ENCODE peak calls at places on chromosomes 4 and X, in eight cellular contexts. L is mammary epithelial cell; A is dorsolateral prefrontal cortex; V is uterus; O is left ventricle myocardium inferior; C is endodermal cell; W is fibroblast of lung; H is naive thymus-derived CD4-positive, alpha-beta T cell. I is an unnamed sample.

GRCh38 chr4:2552806-2553205 is 16.4 kb downstream of the FAM193A start:
- DNase-seq in L (no peak), A (peak; percentile 4), V (no peak), O (no peak), C (no peak), W (no peak), H (no peak), I (no peak)

GRCh38 chrX:32599156-32599555 is 612.2 kb downstream of the DMD start:
- DNase-seq in L (no peak), A (no peak), V (no peak), O (no peak), C (no peak), W (no peak), H (no peak), I (no peak)

GRCh38 chr4:2954358-2955185 is 8.6 kb downstream of the NOP14 start:
- DNase-seq in L (no peak), A (no peak), V (no peak), O (no peak), C (peak; percentile 89), W (no peak), H (no peak), I (no peak)

GRCh38 chr4:146398896-146399443 is 122.8 kb downstream of the SLC10A7 start:
- DNase-seq in L (no peak), A (no peak), V (no peak), O (no peak), C (peak; percentile 53), W (no peak), H (no peak), I (no peak)

GRCh38 chr4:40446785-40447184 is 111.7 kb downstream of the CHRNA9 start:
- DNase-seq in L (peak; percentile 77), A (no peak), V (no peak), O (no peak), C (no peak), W (no peak), H (no peak), I (no peak)

GRCh38 chr4:105966046-105966445 is 70.8 kb downstream of the NPNT start:
- DNase-seq in L (peak; percentile 50), A (no peak), V (no peak), O (no peak), C (no peak), W (peak; percentile 49), H (no peak), I (peak; percentile 42)

GRCh38 chrX:72539822-72540221 is 32.8 kb downstream of the HDAC8 start:
- DNase-seq in L (no peak), A (no peak), V (no peak), O (no peak), C (no peak), W (no peak), H (no peak), I (no peak)

GRCh38 chr4:90030953-90031352 is 96.2 kb upstream of the CCSER1 start:
- DNase-seq in L (peak; percentile 16), A (no peak), V (no peak), O (no peak), C (peak; percentile 57), W (no peak), H (no peak), I (no peak)

GRCh38 chr4:64617813-64618212 is 208.6 kb upstream of the TECRL start:
- DNase-seq in L (peak; percentile 4), A (no peak), V (no peak), O (no peak), C (no peak), W (no peak), H (no peak), I (no peak)

GRCh38 chr4:83262682-83263081 is 21.9 kb downstream of the COQ2 start:
- DNase-seq in L (no peak), A (no peak), V (no peak), O (no peak), C (no peak), W (no peak), H (no peak), I (no peak)

GRCh38 chr4:73662709-73663546 is 42.7 kb upstream of the RASSF6 start:
- DNase-seq in L (peak; percentile 64), A (no peak), V (no peak), O (no peak), C (no peak), W (peak; percentile 83), H (no peak), I (peak; percentile 29)

GRCh38 chr4:145538636-145539035 is 57.0 kb downstream of the SMAD1 start:
- DNase-seq in L (no peak), A (no peak), V (no peak), O (no peak), C (no peak), W (no peak), H (no peak), I (no peak)

DNA sequence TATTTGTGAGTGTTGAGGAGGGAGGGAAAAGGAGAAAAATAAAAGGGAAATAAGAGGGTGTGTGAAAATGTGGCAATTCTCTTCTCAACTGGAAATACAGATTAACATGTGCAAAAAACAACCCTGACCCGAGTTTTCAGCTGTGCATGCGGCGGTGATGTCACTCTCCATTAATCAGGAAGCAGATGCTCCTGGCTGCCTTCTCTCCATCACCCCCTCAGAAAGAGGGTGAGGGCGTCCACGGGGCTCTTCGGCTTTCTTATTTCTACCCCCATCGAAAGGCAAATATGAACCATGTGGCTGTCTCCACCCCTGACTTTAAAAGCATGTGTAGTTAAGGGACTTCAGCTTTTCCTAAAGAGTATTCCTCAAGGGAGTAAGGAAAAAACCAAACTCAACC is 219.6 kb downstream of the MAML3 start:
- DNase-seq in L (no peak), A (no peak), V (peak; percentile 66), O (no peak), C (no peak), W (peak; percentile 42), H (no peak), I (no peak)
- H3K4me3 ChIP-seq in L (no peak overlapping the region), A (no peak overlapping the region), V (no peak overlapping the region), O (no peak overlapping the region), C (no peak overlapping the region), W (no peak overlapping the region), H (no peak overlapping the region), I (no peak overlapping the region)

GRCh38 chr4:111268769-111269414 is 646.0 kb upstream of the PITX2 start:
- DNase-seq in L (no peak), A (no peak), V (no peak), O (no peak), C (no peak), W (peak; percentile 0), H (no peak), I (peak; percentile 26)

GRCh38 chr4:111274060-111274459 is 651.2 kb upstream of the PITX2 start:
- DNase-seq in L (no peak), A (no peak), V (no peak), O (no peak), C (no peak), W (no peak), H (no peak), I (no peak)

GRCh38 chr4:111267786-111268185 is 644.9 kb upstream of the PITX2 start:
- DNase-seq in L (no peak), A (no peak), V (no peak), O (no peak), C (no peak), W (no peak), H (no peak), I (no peak)

GRCh38 chr4:111266937-111267336 is 644.1 kb upstream of the PITX2 start:
- DNase-seq in L (no peak), A (no peak), V (no peak), O (no peak), C (peak; percentile 48), W (no peak), H (no peak), I (no peak)

DNA sequence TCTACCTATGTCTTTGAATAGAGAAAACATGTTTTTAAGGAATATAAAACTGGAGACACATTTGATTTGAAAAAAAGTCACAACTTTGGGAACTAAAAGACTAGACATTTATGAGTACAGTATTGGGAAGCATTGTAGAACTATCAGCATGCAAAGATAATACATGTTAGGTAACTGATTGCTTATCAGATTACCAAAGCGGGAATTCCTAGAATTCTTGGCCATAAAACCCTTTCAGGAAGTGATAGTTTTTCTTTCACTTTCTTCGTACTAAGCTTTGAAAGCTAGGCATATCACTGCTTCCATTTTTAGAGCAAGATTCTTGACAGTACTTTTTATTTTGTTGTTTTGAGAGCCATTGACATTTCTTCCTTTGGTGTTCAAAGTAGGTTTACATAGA is 646.6 kb upstream of the PITX2 start:
- DNase-seq in L (no peak), A (no peak), V (no peak), O (no peak), C (no peak), W (no peak), H (no peak), I (no peak)
- H3K4me3 ChIP-seq in L (no peak overlapping the region), A (no peak overlapping the region), V (no peak overlapping the region), O (no peak overlapping the region), C (no peak overlapping the region), W (no peak overlapping the region), H (no peak overlapping the region), I (no peak overlapping the region)

DNA sequence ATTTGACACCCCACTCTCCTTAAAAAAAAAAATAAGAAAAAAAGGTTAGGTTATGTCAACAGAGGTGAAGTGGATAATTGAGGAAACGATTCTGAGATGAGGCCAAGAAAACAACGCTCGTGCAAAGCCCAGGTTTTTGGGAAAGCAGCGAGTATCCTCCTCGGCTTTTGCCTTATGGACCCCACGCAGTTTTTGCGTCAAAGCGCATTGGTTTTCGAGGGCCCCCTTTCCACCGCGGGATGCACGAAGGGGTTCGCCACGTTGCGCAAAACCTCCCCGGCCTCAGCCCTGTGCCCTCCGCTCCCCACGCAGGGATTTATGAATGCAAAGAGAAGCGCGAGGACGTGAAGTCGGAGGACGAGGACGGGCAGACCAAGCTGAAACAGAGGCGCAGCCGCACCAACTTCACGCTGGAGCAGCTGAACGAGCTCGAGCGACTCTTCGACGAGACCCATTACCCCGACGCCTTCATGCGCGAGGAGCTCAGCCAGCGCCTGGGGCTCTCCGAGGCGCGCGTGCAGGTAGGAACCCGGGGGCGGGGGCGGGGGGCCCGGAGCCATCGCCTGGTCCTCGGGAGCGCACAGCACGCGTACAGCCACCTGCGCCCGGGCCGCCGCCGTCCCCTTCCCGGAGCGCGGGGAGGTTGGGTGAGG is 3.8 kb downstream of the SHOX start:
- DNase-seq in L (no peak), A (no peak), V (no peak), O (no peak), C (peak; percentile 70), W (no peak), H (no peak), I (no peak)
- H3K4me3 ChIP-seq in L (no peak overlapping the region), A (no peak overlapping the region), V (no peak overlapping the region), O (no peak overlapping the region), C (no peak overlapping the region), W (no peak overlapping the region), H (no peak overlapping the region), I (no peak overlapping the region)

GRCh38 chr4:101807351-101807750 is 16.8 kb downstream of the BANK1 start:
- DNase-seq in L (no peak), A (no peak), V (no peak), O (no peak), C (no peak), W (no peak), H (no peak), I (no peak)

GRCh38 chr4:101801957-101802356 is 11.4 kb downstream of the BANK1 start:
- DNase-seq in L (no peak), A (no peak), V (no peak), O (no peak), C (no peak), W (no peak), H (no peak), I (no peak)

DNA sequence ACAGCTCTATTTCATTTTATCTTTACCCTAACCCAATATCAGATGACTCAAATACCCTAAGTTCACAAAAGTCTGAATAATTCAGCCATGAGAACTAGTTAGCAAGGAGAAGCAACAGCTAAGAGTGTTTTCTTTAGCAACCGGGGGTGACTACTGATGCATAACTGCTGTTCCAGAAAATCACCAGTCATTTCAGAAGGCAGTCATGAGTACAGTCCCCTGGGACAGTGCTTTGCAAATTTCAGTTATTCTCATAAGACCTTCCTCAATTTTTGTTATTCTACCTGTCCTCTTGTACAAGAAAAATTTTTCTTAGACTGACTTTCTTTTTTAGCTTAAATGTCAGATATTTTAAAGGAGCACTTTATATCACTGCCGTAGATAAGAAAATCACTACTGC is 16.4 kb downstream of the BANK1 start:
- DNase-seq in L (no peak), A (no peak), V (no peak), O (no peak), C (no peak), W (peak; percentile 5), H (no peak), I (no peak)
- H3K4me3 ChIP-seq in L (no peak overlapping the region), A (no peak overlapping the region), V (no peak overlapping the region), O (no peak overlapping the region), C (no peak overlapping the region), W (no peak overlapping the region), H (no peak overlapping the region), I (no peak overlapping the region)